ENCODE peak calls at places on chromosomes 4 and X, in four cellular contexts. One of them, this sample, is unnamed. For H3K9me3 and H3K4me1, the result is how much of the 10 kb centered on the place peaks cover.

GRCh38 chr4:2412534-2412884 is 5.9 kb downstream of the ZFYVE28 start:
- DNase-seq in endodermal cell: no peak
- DNase-seq in stomach: peak
- DNase-seq in adipocyte: no peak
- DNase-seq in this sample: no peak

GRCh38 chr4:173242466-173243250 is 74.0 kb downstream of the GALNT7 start:
- DNase-seq in adipocyte: no peak
- DNase-seq in endodermal cell: no peak
- DNase-seq in stomach: no peak
- DNase-seq in this sample: no peak

GRCh38 chrX:23902419-23902818 is 5.3 kb downstream of the APOO start:
- DNase-seq in adipocyte: peak
- DNase-seq in endodermal cell: no peak
- DNase-seq in stomach: no peak
- DNase-seq in this sample: peak

GRCh38 chrX:23854945-23855344 is 52.8 kb downstream of the APOO start:
- DNase-seq in adipocyte: peak
- DNase-seq in endodermal cell: no peak
- DNase-seq in stomach: no peak
- DNase-seq in this sample: peak

GRCh38 chr4:182904271-182904761 is 12.9 kb downstream of the DCTD start:
- DNase-seq in endodermal cell: peak
- DNase-seq in stomach: no peak
- DNase-seq in adipocyte: no peak
- DNase-seq in this sample: no peak

GRCh38 chr4:127055349-127055748 is 577.4 kb upstream of the INTU start:
- DNase-seq in adipocyte: peak
- DNase-seq in endodermal cell: no peak
- DNase-seq in stomach: no peak
- DNase-seq in this sample: peak

GRCh38 chrX:148049441-148049840 is 68.3 kb downstream of the FMR1NB start:
- DNase-seq in adipocyte: peak
- DNase-seq in endodermal cell: no peak
- DNase-seq in stomach: no peak
- DNase-seq in this sample: peak

GRCh38 chr4:112840061-112840460 is 203.1 kb downstream of the LARP7 start:
- DNase-seq in stomach: no peak
- DNase-seq in endodermal cell: no peak
- DNase-seq in adipocyte: peak
- DNase-seq in this sample: peak

GRCh38 chr4:15376594-15376993 is 51.2 kb upstream of the C1QTNF7 start:
- DNase-seq in adipocyte: peak
- DNase-seq in stomach: no peak
- DNase-seq in endodermal cell: no peak
- DNase-seq in this sample: peak

GRCh38 chrX:101203782-101204351 is 15.7 kb upstream of the DRP2 start:
- DNase-seq in stomach: no peak
- DNase-seq in endodermal cell: no peak
- DNase-seq in adipocyte: peak
- DNase-seq in this sample: no peak

GRCh38 chrX:131394384-131394783 is 105.3 kb upstream of the IGSF1 start:
- DNase-seq in adipocyte: no peak
- DNase-seq in stomach: no peak
- DNase-seq in endodermal cell: no peak
- DNase-seq in this sample: no peak

GRCh38 chrX:129925305-129926092 is 19.5 kb downstream of the UTP14A start:
- DNase-seq in stomach: peak
- DNase-seq in adipocyte: peak
- DNase-seq in endodermal cell: peak
- DNase-seq in this sample: peak

GRCh38 chr4:114277690-114278089 is 298.2 kb upstream of the ARSJ start:
- DNase-seq in stomach: no peak
- DNase-seq in adipocyte: no peak
- DNase-seq in endodermal cell: no peak
- DNase-seq in this sample: no peak

GRCh38 chrX:78330540-78330939 is 3.1 kb upstream of the CYSLTR1 start:
- DNase-seq in stomach: no peak
- DNase-seq in adipocyte: no peak
- DNase-seq in endodermal cell: no peak
- DNase-seq in this sample: no peak

GRCh38 chr4:128288689-128289106 is 1.1 kb upstream of the PGRMC2 start:
- DNase-seq in stomach: peak
- DNase-seq in adipocyte: peak
- DNase-seq in endodermal cell: no peak
- DNase-seq in this sample: peak

DNA sequence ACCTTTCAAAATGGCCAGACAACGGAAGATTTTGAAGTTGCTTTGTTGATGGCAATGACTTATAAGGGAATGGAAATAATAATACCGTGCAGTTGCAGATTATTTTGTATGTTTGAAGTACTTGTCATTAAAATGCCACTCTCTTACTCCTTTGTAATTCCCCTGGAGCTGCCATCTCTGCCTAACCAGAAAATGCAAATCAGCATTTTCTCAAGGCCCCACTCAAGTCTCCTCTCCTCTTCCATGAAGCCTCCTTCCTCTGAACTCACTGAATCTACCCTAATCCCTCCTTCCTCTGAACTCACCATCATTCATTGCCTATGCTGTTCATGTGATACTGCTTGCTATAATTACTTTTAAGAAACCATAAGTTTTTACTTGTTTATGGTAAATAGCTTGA is 60.2 kb upstream of the RBPJ start:
- DNase-seq in stomach: no peak
- DNase-seq in adipocyte: no peak
- DNase-seq in endodermal cell: no peak
- DNase-seq in this sample: no peak
- H3K9me3 ChIP-seq in stomach: under half
- H3K9me3 ChIP-seq in adipocyte: under half
- H3K9me3 ChIP-seq in endodermal cell: under half
- H3K9me3 ChIP-seq in this sample: under half

DNA sequence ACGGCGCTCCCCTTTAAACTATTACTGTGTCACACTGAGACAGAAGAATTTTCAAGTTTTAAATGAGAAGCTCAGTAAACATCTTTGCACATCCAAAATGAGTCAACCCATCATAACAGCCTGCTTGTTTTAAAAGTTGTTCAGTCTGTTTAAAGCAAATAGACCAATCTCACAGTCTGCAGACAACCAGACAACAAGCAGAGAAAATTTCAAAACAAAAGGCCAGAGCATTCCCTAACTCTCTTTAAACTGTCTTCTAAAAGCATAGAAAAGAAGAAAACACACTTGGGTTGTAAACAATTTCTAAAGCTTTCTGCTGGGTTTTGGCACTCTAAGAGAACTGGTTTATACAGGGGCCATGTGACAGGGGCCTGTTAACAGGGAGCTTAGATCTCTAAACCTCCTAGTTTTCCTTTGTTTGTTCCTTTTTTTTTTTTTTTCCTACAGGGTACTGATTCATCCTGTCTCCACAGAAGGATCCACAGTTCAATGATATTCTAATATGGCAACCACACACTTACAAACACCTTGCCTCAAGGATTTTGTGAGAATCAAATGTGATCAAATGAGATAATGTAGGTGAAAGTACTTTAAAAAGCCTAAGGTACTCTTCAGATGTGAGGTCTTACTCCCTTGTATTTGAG is 100.8 kb upstream of the MAML3 start:
- DNase-seq in endodermal cell: no peak
- DNase-seq in stomach: no peak
- DNase-seq in adipocyte: no peak
- DNase-seq in this sample: no peak
- H3K4me1 ChIP-seq in endodermal cell: under half
- H3K4me1 ChIP-seq in stomach: under half
- H3K4me1 ChIP-seq in adipocyte: under half
- H3K4me1 ChIP-seq in this sample: under half

GRCh38 chrX:135914404-135914803 is 20.9 kb downstream of the SAGE1 start:
- DNase-seq in stomach: no peak
- DNase-seq in endodermal cell: no peak
- DNase-seq in adipocyte: no peak
- DNase-seq in this sample: no peak
- H3K9me3 ChIP-seq in stomach: under half
- H3K9me3 ChIP-seq in endodermal cell: under half
- H3K9me3 ChIP-seq in adipocyte: under half
- H3K9me3 ChIP-seq in this sample: under half

GRCh38 chr4:7850489-7850888 is 89.2 kb downstream of the AFAP1 start:
- DNase-seq in stomach: no peak
- DNase-seq in adipocyte: no peak
- DNase-seq in endodermal cell: no peak
- DNase-seq in this sample: no peak
- H3K4me1 ChIP-seq in stomach: under half
- H3K4me1 ChIP-seq in adipocyte: under half
- H3K4me1 ChIP-seq in endodermal cell: under half
- H3K4me1 ChIP-seq in this sample: under half

This sample was measured in fibroblast of lung.